ENCODE peak calls at places on chromosomes 12 and 14, in six cellular contexts. Z is stimulated activated CD4-positive, alpha-beta T cell treated with anti-CD3 and anti-CD28 coated beads, Interleukin-4, amount 100 ng/mL, for 24 hours; F is NCI-H2029; H is NCI-H2227 treated with DMSO at 0.1 percent for 48 hours; P is osteocyte; N is thoracic aorta. O is an unnamed sample.

GRCh38 chr14:68729556-68729955 is 63.3 kb downstream of the ZFP36L1 start:
- DNase-seq in H (no peak), P (no peak), Z (no peak), F (no peak), N (no peak), O (no peak)

GRCh38 chr12:108854055-108854452 is 3.3 kb downstream of the SSH1 start:
- DNase-seq in F (no peak), N (no peak), H (no peak), Z (no peak), P (no peak), O (no peak)

GRCh38 chr12:79020106-79020505 is 155.5 kb downstream of the SYT1 start:
- DNase-seq in N (no peak), H (no peak), P (no peak), Z (no peak), F (no peak), O (no peak)

GRCh38 chr12:68899251-68899771 is 33.7 kb downstream of the CPM start:
- DNase-seq in N (no peak), P (no peak), F (no peak), H (no peak), Z (no peak), O (peak; percentile 54)

GRCh38 chr12:119802472-119802871 is 74.6 kb downstream of the CIT start:
- DNase-seq in Z (no peak), P (no peak), F (no peak), N (no peak), H (peak; percentile 4), O (peak; percentile 85)

GRCh38 chr12:49553512-49554088 is 14.3 kb downstream of the MCRS1 start:
- DNase-seq in F (no peak), Z (no peak), P (no peak), H (peak; percentile 8), N (no peak), O (no peak)

GRCh38 chr14:95057147-95057546 is 100.2 kb downstream of the DICER1 start:
- DNase-seq in Z (no peak), P (no peak), H (no peak), F (no peak), N (no peak), O (no peak)

GRCh38 chr14:86003998-86004397 is 474.1 kb downstream of the FLRT2 start:
- DNase-seq in N (no peak), F (no peak), Z (no peak), P (no peak), H (no peak), O (no peak)

GRCh38 chr14:101960225-101960624 is 4.1 kb upstream of the DYNC1H1 start:
- DNase-seq in F (no peak), H (no peak), N (no peak), Z (peak; percentile 42), P (no peak), O (peak; percentile 80)

GRCh38 chr14:35332517-35333346 is 40.5 kb downstream of the PSMA6 start:
- DNase-seq in Z (peak; percentile 59), H (no peak), N (no peak), F (peak; percentile 93), P (no peak), O (no peak)

GRCh38 chr12:70246580-70246979 is 3.3 kb downstream of the CNOT2 start:
- DNase-seq in Z (no peak), P (no peak), H (no peak), F (no peak), N (no peak), O (no peak)

GRCh38 chr12:113208041-113208934 is 13.0 kb upstream of the TPCN1 start:
- DNase-seq in H (no peak), Z (peak; percentile 41), F (no peak), N (no peak), P (no peak), O (peak; percentile 66)

GRCh38 chr12:102016472-102016871 is 45.3 kb downstream of the WASHC3 start:
- DNase-seq in Z (no peak), P (no peak), F (no peak), N (no peak), H (no peak), O (no peak)

GRCh38 chr14:74551903-74552371 is 58.4 kb downstream of the ISCA2 start:
- DNase-seq in N (no peak), F (no peak), H (no peak), Z (no peak), P (no peak), O (peak; percentile 91)

GRCh38 chr12:54526800-54527630 is 22.4 kb upstream of the PDE1B start:
- DNase-seq in F (peak; percentile 5), N (no peak), H (peak; percentile 45), P (no peak), Z (peak; percentile 51), O (no peak)

GRCh38 chr12:123034865-123035264 is 54.4 kb downstream of the ARL6IP4 start:
- DNase-seq in N (no peak), F (no peak), P (no peak), H (no peak), Z (peak; percentile 16), O (no peak)

GRCh38 chr12:52871291-52871961 is 22.6 kb upstream of the KRT78 start:
- DNase-seq in N (no peak), F (no peak), Z (no peak), H (no peak), P (peak; percentile 88), O (no peak)

GRCh38 chr14:75476274-75476995 is 45.8 kb upstream of the BATF start:
- DNase-seq in H (peak; percentile 15), P (no peak), Z (no peak), N (no peak), F (peak; percentile 76), O (no peak)

GRCh38 chr12:26238341-26239126 is 43.2 kb downstream of the SSPN start:
- DNase-seq in H (no peak), Z (no peak), F (no peak), N (no peak), P (no peak), O (peak; percentile 89)

GRCh38 chr12:49089831-49090773 is 4.5 kb downstream of the DHH start:
- DNase-seq in Z (peak; percentile 33), N (no peak), P (no peak), H (peak; percentile 24), F (no peak), O (peak; percentile 89)

GRCh38 chr12:104649913-104650312 is 193.2 kb downstream of the CHST11 start:
- DNase-seq in Z (no peak), N (no peak), H (no peak), P (no peak), F (no peak), O (no peak)

O was measured in lower leg skin.